ENCODE peak calls at places on chromosomes 5 and 9, in seven cellular contexts. M is WTC11; T is astrocyte of the spinal cord; U is stimulated activated CD4-positive, alpha-beta T cell treated with anti-CD3 and anti-CD28 coated beads, Interleukin-2, amount 100 ng/mL, for 24 hours; F is DMS 273 treated with DMSO at 0.1 percent for 48 hours; C is H9; J is endothelial cell of umbilical vein. A is an unnamed sample.
A peak's percentile ranks its signal among the peaks of the same experiment; 100 is the strongest.

GRCh38 chr5:107864793-107865192 is 194.1 kb upstream of the EFNA5 start:
- DNase-seq in C (no peak), M (no peak), F (no peak), U (no peak), T (peak; percentile 22), J (peak; percentile 31), A (no peak)

GRCh38 chr9:125700791-125701190 is 6.2 kb downstream of the MAPKAP1 start:
- DNase-seq in T (peak; percentile 31), U (peak; percentile 51), F (no peak), M (peak; percentile 31), C (peak; percentile 66), J (no peak), A (no peak)

GRCh38 chr9:98796364-98797101 is at the start of gene ANKS6:
- DNase-seq in U (peak; percentile 84), C (peak; percentile 83), M (peak; percentile 81), J (peak; percentile 60), F (no peak), T (peak; percentile 58), A (peak; percentile 78)

GRCh38 chr9:132877818-132878694 is at the start of gene AK8:
- DNase-seq in F (no peak), J (peak; percentile 67), C (peak; percentile 78), T (peak; percentile 73), U (peak; percentile 77), M (peak; percentile 77), A (peak; percentile 72)

GRCh38 chr5:59430066-59430702 is 463.3 kb downstream of the PDE4D start:
- DNase-seq in M (no peak), J (no peak), C (no peak), T (no peak), U (no peak), F (no peak), A (no peak)

GRCh38 chr5:81842795-81843377 is 92.0 kb upstream of the SSBP2 start:
- DNase-seq in T (no peak), C (no peak), J (no peak), F (no peak), M (no peak), U (no peak), A (no peak)

GRCh38 chr9:35001285-35001677 is 11.7 kb downstream of the DNAJB5 start:
- DNase-seq in T (no peak), F (no peak), U (no peak), C (no peak), J (no peak), M (no peak), A (no peak)

GRCh38 chr5:142531977-142532376 is 153.9 kb downstream of the FGF1 start:
- DNase-seq in U (no peak), F (no peak), T (no peak), C (no peak), M (no peak), J (peak; percentile 33), A (no peak)

GRCh38 chr9:119252671-119253299 is 116.5 kb downstream of the BRINP1 start:
- DNase-seq in F (no peak), T (no peak), C (no peak), J (no peak), M (no peak), U (no peak), A (no peak)

GRCh38 chr5:54446169-54446786 is 9.2 kb upstream of the HSPB3 start:
- DNase-seq in M (no peak), T (no peak), F (no peak), C (no peak), J (no peak), U (no peak), A (no peak)

GRCh38 chr5:14676320-14676719 is 11.8 kb downstream of the OTULIN start:
- DNase-seq in F (no peak), U (no peak), M (no peak), C (no peak), T (peak; percentile 70), J (no peak), A (no peak)

GRCh38 chr5:155460501-155460931 is 447.0 kb downstream of the KIF4B start:
- DNase-seq in F (no peak), C (no peak), U (no peak), M (no peak), T (no peak), J (no peak), A (no peak)

GRCh38 chr5:137264573-137264972 is 234.6 kb downstream of the SPOCK1 start:
- DNase-seq in C (no peak), T (peak; percentile 67), F (no peak), J (no peak), U (no peak), M (no peak), A (no peak)

GRCh38 chr9:16267336-16268036 is 603.0 kb downstream of the BNC2 start:
- DNase-seq in M (no peak), F (no peak), C (peak; percentile 4), T (peak; percentile 87), U (no peak), J (peak; percentile 30), A (no peak)

GRCh38 chr5:143024227-143024920 is 254.2 kb downstream of the ARHGAP26 start:
- DNase-seq in U (no peak), M (no peak), J (no peak), T (no peak), F (peak; percentile 45), C (no peak), A (no peak)